ENCODE peak calls at places on chromosomes 2 and 18, in seven cellular contexts. N is left colon, O is psoas muscle, L is B cell, B is H4, X is iris pigment epithelial cell, S is hepatocyte. M is an unnamed sample.
A peak's percentile ranks its signal among the peaks of the same experiment; 100 is the strongest.

GRCh38 chr18:45359275-45360009 is 255.8 kb upstream of the SLC14A2 start:
- DNase-seq in N (peak; percentile 25), O (no peak), L (no peak), B (no peak), X (no peak), S (peak; percentile 70), M (no peak)

GRCh38 chr2:31382452-31383120 is 32.0 kb downstream of the XDH start:
- DNase-seq in N (no peak), O (no peak), L (no peak), B (no peak), X (peak; percentile 34), S (no peak), M (no peak)

GRCh38 chr18:34386803-34387202 is 162.1 kb upstream of the NOL4 start:
- DNase-seq in N (no peak), O (no peak), L (no peak), B (no peak), X (no peak), S (no peak), M (no peak)

GRCh38 chr18:48215876-48216638 is 193.1 kb downstream of the ZBTB7C start:
- DNase-seq in N (no peak), O (no peak), L (no peak), B (no peak), X (no peak), S (no peak), M (no peak)

GRCh38 chr2:165911231-165911630 is 42.3 kb downstream of the TTC21B start:
- DNase-seq in N (no peak), O (no peak), L (no peak), B (no peak), X (peak; percentile 81), S (no peak), M (no peak)

GRCh38 chr2:231926180-231926741 is at the start of gene NPPC:
- DNase-seq in N (peak; percentile 49), O (peak; percentile 48), L (peak; percentile 49), B (no peak), X (peak; percentile 57), S (peak; percentile 80), M (peak; percentile 46)

GRCh38 chr18:22167471-22168151 is 1.8 kb upstream of the GATA6 start:
- DNase-seq in N (peak; percentile 60), O (no peak), L (no peak), B (no peak), X (no peak), S (peak; percentile 63), M (peak; percentile 47)

GRCh38 chr2:191910518-191910917 is 63.6 kb upstream of the CAVIN2 start:
- DNase-seq in N (no peak), O (no peak), L (no peak), B (no peak), X (peak; percentile 87), S (no peak), M (no peak)

GRCh38 chr2:133641497-133641896 is 73.2 kb upstream of the NCKAP5 start:
- DNase-seq in N (peak; percentile 6), O (no peak), L (no peak), B (peak; percentile 57), X (peak; percentile 49), S (peak; percentile 61), M (no peak)

GRCh38 chr2:101679801-101680487 is 17.6 kb upstream of the MAP4K4 start:
- DNase-seq in N (no peak), O (no peak), L (no peak), B (no peak), X (peak; percentile 20), S (no peak), M (no peak)

GRCh38 chr2:181123798-181124217 is 143.4 kb downstream of the UBE2E3 start:
- DNase-seq in N (no peak), O (no peak), L (peak; percentile 52), B (no peak), X (peak; percentile 71), S (no peak), M (no peak)

GRCh38 chr18:32422185-32422584 is 48.5 kb downstream of the GAREM1 start:
- DNase-seq in N (no peak), O (no peak), L (no peak), B (no peak), X (no peak), S (no peak), M (no peak)

GRCh38 chr2:28030600-28030999 is 140.1 kb downstream of the BABAM2 start:
- DNase-seq in N (no peak), O (no peak), L (no peak), B (no peak), X (no peak), S (no peak), M (no peak)

GRCh38 chr2:239893236-239893515 is 132.0 kb downstream of the NDUFA10 start:
- DNase-seq in N (no peak), O (no peak), L (no peak), B (no peak), X (no peak), S (no peak), M (no peak)

GRCh38 chr2:166338831-166339339 is 36.9 kb downstream of the SCN9A start:
- DNase-seq in N (no peak), O (no peak), L (no peak), B (no peak), X (no peak), S (no peak), M (no peak)

GRCh38 chr2:25362564-25363145 is 20.9 kb upstream of the DNMT3A start:
- DNase-seq in N (peak; percentile 70), O (peak; percentile 29), L (peak; percentile 91), B (no peak), X (no peak), S (no peak), M (no peak)

GRCh38 chr2:143397886-143398614 is 268.8 kb downstream of the ARHGAP15 start:
- DNase-seq in N (no peak), O (no peak), L (no peak), B (peak; percentile 22), X (peak; percentile 61), S (no peak), M (no peak)

GRCh38 chr2:11576398-11576797 is 42.6 kb downstream of the GREB1 start:
- DNase-seq in N (no peak), O (no peak), L (no peak), B (no peak), X (no peak), S (no peak), M (no peak)

GRCh38 chr2:29010946-29011649 is 30.0 kb downstream of the TOGARAM2 start:
- DNase-seq in N (peak; percentile 33), O (peak; percentile 52), L (no peak), B (no peak), X (peak; percentile 92), S (peak; percentile 65), M (peak; percentile 49)